ENCODE peak calls at places on chromosomes 2 and 18, in ten cellular contexts. C is OCI-LY7, L is A549, I is ascending aorta, R is pancreas, J is SJSA1, N is tibial artery, M is upper lobe of right lung, Q is aorta, T is stomach. O is an unnamed sample. For H3K4me1, the result is how much of the 10 kb centered on the place peaks cover.

GRCh38 chr2:172458561-172459124 is 31.3 kb downstream of the ITGA6 start:
- DNase-seq in C (no peak), L (no peak), I (no peak), R (no peak), J (no peak), N (no peak), M (no peak), Q (no peak), T (no peak), O (no peak)

GRCh38 chr2:72793798-72794447 is 31.9 kb downstream of the EXOC6B start:
- DNase-seq in C (no peak), L (no peak), I (no peak), R (no peak), J (no peak), N (no peak), M (no peak), Q (no peak), T (no peak), O (no peak)

GRCh38 chr2:105323117-105323516 is 6.4 kb downstream of the TGFBRAP1 start:
- DNase-seq in C (no peak), L (no peak), I (no peak), R (no peak), J (no peak), N (no peak), M (no peak), Q (no peak), T (no peak), O (no peak)

GRCh38 chr2:202877699-202878098 is 6.1 kb upstream of the ICA1L start:
- DNase-seq in C (no peak), L (no peak), I (no peak), R (no peak), J (no peak), N (no peak), M (no peak), Q (no peak), T (no peak), O (no peak)

GRCh38 chr2:48844418-48845155 is 89.1 kb upstream of the LHCGR start:
- DNase-seq in C (no peak), L (no peak), I (no peak), R (no peak), J (no peak), N (no peak), M (no peak), Q (no peak), T (no peak), O (no peak)

GRCh38 chr2:190634381-190634780 is 14.5 kb upstream of the NAB1 start:
- DNase-seq in C (no peak), L (no peak), I (no peak), R (no peak), J (no peak), N (no peak), M (no peak), Q (no peak), T (no peak), O (no peak)

GRCh38 chr2:1754461-1755170 is 10.3 kb upstream of the PXDN start:
- DNase-seq in C (no peak), L (no peak), I (no peak), R (no peak), J (no peak), N (no peak), M (no peak), Q (peak), T (peak), O (no peak)

GRCh38 chr2:198664349-198664748 is 793.4 kb downstream of the SATB2 start:
- DNase-seq in C (no peak), L (no peak), I (no peak), R (no peak), J (no peak), N (no peak), M (no peak), Q (no peak), T (no peak), O (no peak)

GRCh38 chr18:45901654-45902210 is 65.4 kb downstream of the EPG5 start:
- DNase-seq in C (no peak), L (no peak), I (no peak), R (no peak), J (no peak), N (no peak), M (no peak), Q (no peak), T (no peak), O (no peak)

DNA sequence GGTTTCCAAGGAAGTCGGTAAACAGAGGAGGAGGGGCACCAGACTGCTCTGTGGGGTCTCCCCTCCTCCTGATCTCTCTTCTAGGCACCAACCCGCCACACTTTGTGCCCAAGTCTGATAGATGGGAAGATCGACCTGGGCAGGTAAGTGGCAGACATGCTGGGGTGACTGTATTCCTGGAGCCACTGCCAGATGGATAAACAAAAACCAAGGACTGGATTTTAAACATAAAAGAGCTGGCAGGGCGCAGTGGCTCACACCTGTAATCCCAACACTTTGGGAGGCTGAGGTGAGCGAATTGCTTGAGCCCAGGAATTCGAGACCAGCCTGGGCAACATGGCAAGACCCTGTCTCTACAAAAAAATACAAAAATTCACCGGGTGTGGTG is 181.2 kb downstream of the ANAPC1 start:
- DNase-seq in C (no peak), L (no peak), I (no peak), R (peak), J (no peak), N (no peak), M (no peak), Q (no peak), T (no peak), O (no peak)
- H3K4me1 ChIP-seq in C (half or more), L (half or more), I (under half), R (under half), J (under half), N (under half), M (under half), Q (under half), T (under half), O (under half)

DNA sequence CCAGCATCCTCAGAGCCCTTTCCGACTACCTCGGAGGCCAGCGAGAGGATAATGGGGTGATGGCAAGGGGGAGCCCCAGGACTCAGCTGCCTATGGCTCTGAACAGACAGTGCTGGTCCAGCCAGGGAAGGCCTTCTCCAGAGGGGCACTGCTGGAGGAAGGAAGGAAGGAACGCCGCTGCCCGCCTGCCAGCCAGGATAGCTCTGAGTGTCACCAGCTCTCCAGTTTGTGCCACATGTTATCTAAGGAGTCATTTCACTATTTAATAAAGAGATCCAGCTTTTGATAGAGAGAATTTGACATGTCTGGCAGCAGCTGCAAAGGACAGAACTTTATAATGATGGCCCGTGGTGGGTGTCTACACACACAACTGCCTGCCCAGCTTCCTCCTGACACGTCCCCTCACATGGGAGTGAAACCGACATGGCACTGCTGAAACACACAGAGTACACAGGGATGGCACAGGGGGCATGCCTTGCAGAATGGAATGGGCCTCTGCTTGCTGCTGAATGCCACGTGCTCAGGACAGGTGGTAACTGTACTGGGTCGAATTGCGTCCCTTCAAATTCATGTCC is 37.5 kb downstream of the HS1BP3 start:
- DNase-seq in C (no peak), L (no peak), I (no peak), R (no peak), J (no peak), N (no peak), M (peak), Q (peak), T (no peak), O (peak)
- H3K4me1 ChIP-seq in C (under half), L (under half), I (half or more), R (under half), J (under half), N (half or more), M (half or more), Q (under half), T (half or more), O (half or more)

GRCh38 chr2:205361272-205361671 is 321.0 kb upstream of the NRP2 start:
- DNase-seq in C (no peak), L (no peak), I (no peak), R (no peak), J (no peak), N (no peak), M (no peak), Q (no peak), T (no peak), O (no peak)

GRCh38 chr2:205361970-205362369 is 320.3 kb upstream of the NRP2 start:
- DNase-seq in C (no peak), L (no peak), I (no peak), R (no peak), J (no peak), N (no peak), M (no peak), Q (no peak), T (no peak), O (no peak)

GRCh38 chr2:205352593-205352992 is 329.7 kb upstream of the NRP2 start:
- DNase-seq in C (no peak), L (no peak), I (no peak), R (no peak), J (no peak), N (no peak), M (no peak), Q (no peak), T (no peak), O (no peak)

GRCh38 chr2:205358351-205358815 is 323.9 kb upstream of the NRP2 start:
- DNase-seq in C (no peak), L (no peak), I (no peak), R (no peak), J (no peak), N (no peak), M (no peak), Q (no peak), T (no peak), O (no peak)

GRCh38 chr2:205357732-205358131 is 324.6 kb upstream of the NRP2 start:
- DNase-seq in C (no peak), L (no peak), I (no peak), R (no peak), J (no peak), N (no peak), M (no peak), Q (no peak), T (no peak), O (no peak)
- H3K4me1 ChIP-seq in C (under half), L (under half), I (under half), R (under half), J (under half), N (under half), M (under half), Q (under half), T (under half), O (under half)

DNA sequence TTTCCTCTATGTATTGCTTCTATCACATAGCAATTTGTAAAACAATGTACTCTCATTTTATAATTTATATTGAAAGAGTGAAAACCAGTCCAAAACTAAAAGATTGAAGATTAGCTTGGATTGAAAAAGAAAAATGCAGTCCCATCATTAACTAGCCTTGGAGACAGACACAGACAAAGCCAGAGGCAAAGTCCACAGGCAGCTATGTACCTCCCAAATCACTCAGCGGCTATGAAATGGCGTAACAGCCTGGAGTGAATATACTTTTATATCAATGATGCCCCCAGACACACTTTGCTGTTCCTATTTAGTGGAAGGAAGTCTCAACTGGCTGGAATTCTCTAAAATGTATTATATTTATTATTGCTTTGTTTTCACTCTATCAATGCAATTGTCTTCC is 33.6 kb upstream of the DOK6 start:
- DNase-seq in C (no peak), L (no peak), I (no peak), R (no peak), J (no peak), N (no peak), M (no peak), Q (no peak), T (no peak), O (no peak)
- H3K4me1 ChIP-seq in C (under half), L (under half), I (under half), R (under half), J (under half), N (under half), M (under half), Q (under half), T (under half), O (under half)

GRCh38 chr18:9109523-9109922 is 7.0 kb downstream of the NDUFV2 start:
- DNase-seq in C (no peak), L (no peak), I (no peak), R (no peak), J (no peak), N (no peak), M (no peak), Q (no peak), T (no peak), O (no peak)
- H3K4me1 ChIP-seq in C (half or more), L (under half), I (half or more), R (under half), J (under half), N (half or more), M (half or more), Q (under half), T (half or more), O (half or more)